ENCODE peak calls at places on chromosome 17, in eight cellular contexts. D is NCI-H2081; S is heart left ventricle; F is fibroblast of gingiva; J is mucosa of gallbladder; O is endothelial cell; V is naive thymus-derived CD8-positive, alpha-beta T cell; A is stimulated activated CD4-positive, alpha-beta T cell treated with anti-CD3 and anti-CD28 coated beads, Interleukin-4, amount 100 ng/mL, for 24 hours. T is an unnamed sample.

GRCh38 chr17:78365561-78366108 is 5.8 kb upstream of the SOCS3 start:
- DNase-seq in D (no peak), A (no peak), J (no peak), F (peak; percentile 56), V (no peak), S (no peak), O (peak; percentile 57), T (no peak)

GRCh38 chr17:2400474-2400866 is 390 bp downstream of the MNT start:
- DNase-seq in F (no peak), V (peak; percentile 53), D (no peak), O (peak; percentile 68), J (peak; percentile 56), A (peak; percentile 63), S (peak; percentile 62), T (no peak)

GRCh38 chr17:63694974-63695773 is 4.8 kb downstream of the LIMD2 start:
- DNase-seq in D (no peak), V (peak; percentile 9), A (no peak), F (no peak), J (no peak), O (no peak), S (no peak), T (no peak)

GRCh38 chr17:77606146-77606864 is 352.2 kb upstream of the TNRC6C start:
- DNase-seq in D (no peak), J (no peak), O (no peak), V (no peak), A (no peak), F (no peak), S (no peak), T (no peak)

GRCh38 chr17:353213-353837 is 718 bp upstream of the RPH3AL start:
- DNase-seq in S (no peak), O (no peak), J (no peak), F (no peak), D (no peak), A (no peak), V (no peak), T (no peak)

GRCh38 chr17:32102172-32102571 is 40.1 kb upstream of the RHOT1 start:
- DNase-seq in O (no peak), V (no peak), S (no peak), F (no peak), J (no peak), D (no peak), A (no peak), T (no peak)

GRCh38 chr17:2157081-2157480 is 102.2 kb downstream of the HIC1 start:
- DNase-seq in S (no peak), V (no peak), A (no peak), J (no peak), O (no peak), F (peak; percentile 85), D (no peak), T (no peak)

GRCh38 chr17:78176548-78177025 is 8.2 kb downstream of the SYNGR2 start:
- DNase-seq in S (peak; percentile 73), A (peak; percentile 80), V (peak; percentile 76), J (peak; percentile 75), D (no peak), O (peak; percentile 85), F (peak; percentile 39), T (no peak)

GRCh38 chr17:28956861-28957260 is 5.5 kb upstream of the PHF12 start:
- DNase-seq in S (no peak), V (no peak), D (no peak), A (no peak), O (no peak), J (no peak), F (no peak), T (no peak)

GRCh38 chr17:29862127-29862526 is 67.9 kb downstream of the SSH2 start:
- DNase-seq in O (no peak), F (no peak), S (no peak), J (no peak), A (no peak), D (no peak), V (no peak), T (no peak)

GRCh38 chr17:11303773-11304394 is 62.9 kb downstream of the SHISA6 start:
- DNase-seq in D (no peak), J (no peak), S (no peak), F (no peak), O (no peak), A (no peak), V (no peak), T (no peak)

GRCh38 chr17:57663326-57664070 is 81.6 kb downstream of the CCDC182 start:
- DNase-seq in V (no peak), D (no peak), F (no peak), J (no peak), S (no peak), A (no peak), O (no peak), T (no peak)

GRCh38 chr17:75695141-75695829 is 26.0 kb upstream of the ITGB4 start:
- DNase-seq in F (peak; percentile 65), O (no peak), D (no peak), J (no peak), V (no peak), S (no peak), A (no peak), T (no peak)

GRCh38 chr17:78179372-78179771 is 7.5 kb downstream of the TK1 start:
- DNase-seq in A (no peak), D (no peak), O (no peak), F (peak; percentile 79), J (peak; percentile 52), S (no peak), V (no peak), T (no peak)

GRCh38 chr17:50056961-50057330 is 1.0 kb downstream of the ITGA3 start:
- DNase-seq in S (no peak), F (peak; percentile 56), O (no peak), A (no peak), D (no peak), V (no peak), J (no peak), T (no peak)

GRCh38 chr17:65627892-65628622 is 66.6 kb upstream of the AXIN2 start:
- DNase-seq in V (no peak), J (peak; percentile 43), F (peak; percentile 39), S (no peak), D (peak; percentile 84), A (no peak), O (no peak), T (no peak)

GRCh38 chr17:55641559-55642160 is 81.0 kb downstream of the TMEM100 start:
- DNase-seq in D (no peak), A (peak; percentile 39), V (peak; percentile 7), F (peak; percentile 71), J (peak; percentile 69), O (peak; percentile 66), S (peak; percentile 71), T (no peak)

GRCh38 chr17:3036800-3037199 is 26.6 kb downstream of the OR1D5 start:
- DNase-seq in A (peak; percentile 0), O (no peak), S (no peak), D (no peak), F (no peak), V (no peak), J (no peak), T (no peak)